ENCODE peak calls at places on chromosomes 6 and 20, in six cellular contexts. W, V, G, T, B and D are unnamed samples.

GRCh38 chr6:124148225-124148624 is 344.6 kb downstream of the NKAIN2 start:
- DNase-seq in W (no peak), V (no peak), G (no peak), T (no peak), B (no peak), D (no peak)

GRCh38 chr6:160355001-160355400 is 6.8 kb downstream of the SLC22A3 start:
- DNase-seq in W (no peak), V (no peak), G (peak), T (peak), B (no peak), D (no peak)

GRCh38 chr6:4778086-4778485 is 1.9 kb downstream of the CDYL start:
- DNase-seq in W (no peak), V (no peak), G (no peak), T (no peak), B (peak), D (no peak)

GRCh38 chr20:6162239-6162638 is 39.4 kb upstream of the FERMT1 start:
- DNase-seq in W (peak), V (no peak), G (peak), T (peak), B (no peak), D (no peak)

GRCh38 chr6:13238640-13239216 is 89.6 kb downstream of the TBC1D7 start:
- DNase-seq in W (no peak), V (no peak), G (no peak), T (no peak), B (no peak), D (no peak)

GRCh38 chr20:50520222-50520877 is 10.2 kb downstream of the PTPN1 start:
- DNase-seq in W (no peak), V (no peak), G (no peak), T (no peak), B (no peak), D (no peak)

GRCh38 chr6:1024587-1024986 is 287.3 kb upstream of the FOXQ1 start:
- DNase-seq in W (no peak), V (no peak), G (peak), T (peak), B (peak), D (no peak)

GRCh38 chr6:122620428-122620827 is 10.2 kb downstream of the PKIB start:
- DNase-seq in W (no peak), V (peak), G (no peak), T (no peak), B (no peak), D (no peak)

GRCh38 chr6:27505209-27506027 is 32.5 kb upstream of the ZNF184 start:
- DNase-seq in W (peak), V (peak), G (peak), T (no peak), B (peak), D (peak)

GRCh38 chr6:17431581-17431980 is 38.2 kb downstream of the CAP2 start:
- DNase-seq in W (no peak), V (no peak), G (peak), T (no peak), B (peak), D (no peak)

GRCh38 chr6:124963416-124964083 is 1.3 kb downstream of the RNF217 start:
- DNase-seq in W (peak), V (no peak), G (peak), T (no peak), B (peak), D (no peak)